ENCODE peak calls at places on chromosomes 3 and 15, in seven cellular contexts. V is colonic mucosa; E is non-pigmented ciliary epithelial cell; Z is dermis microvascular lymphatic vessel endothelial cell; J is Caki2; U is activated CD8-positive, alpha-beta memory T cell treated with anti-CD3 and anti-CD28 coated beads for 48 hours; B is AG10803. R is an unnamed sample.

GRCh38 chr3:170560717-170561382 is 25.0 kb downstream of the SLC7A14 start:
- DNase-seq in V (no peak), E (no peak), Z (no peak), J (no peak), U (no peak), B (no peak), R (no peak)

GRCh38 chr3:56185827-56186226 is 282.4 kb downstream of the ERC2 start:
- DNase-seq in V (no peak), E (no peak), Z (no peak), J (no peak), U (no peak), B (no peak), R (no peak)

GRCh38 chr15:60928987-60929386 is 300.1 kb downstream of the RORA start:
- DNase-seq in V (no peak), E (no peak), Z (no peak), J (no peak), U (no peak), B (no peak), R (no peak)

GRCh38 chr3:55434789-55435188 is 52.3 kb downstream of the WNT5A start:
- DNase-seq in V (peak), E (no peak), Z (no peak), J (no peak), U (no peak), B (no peak), R (no peak)

GRCh38 chr3:107272885-107273284 is 104.4 kb upstream of the CCDC54 start:
- DNase-seq in V (no peak), E (no peak), Z (no peak), J (no peak), U (no peak), B (no peak), R (no peak)

GRCh38 chr3:87069963-87070362 is 79.0 kb upstream of the VGLL3 start:
- DNase-seq in V (no peak), E (no peak), Z (no peak), J (no peak), U (no peak), B (no peak), R (no peak)

GRCh38 chr3:188439080-188439479 is 285.1 kb downstream of the LPP start:
- DNase-seq in V (no peak), E (no peak), Z (peak), J (no peak), U (no peak), B (no peak), R (no peak)

GRCh38 chr3:58173029-58173669 is 37.6 kb downstream of the DNASE1L3 start:
- DNase-seq in V (no peak), E (no peak), Z (peak), J (no peak), U (no peak), B (no peak), R (no peak)

GRCh38 chr3:52108302-52109232 is 45.7 kb downstream of the POC1A start:
- DNase-seq in V (no peak), E (no peak), Z (no peak), J (no peak), U (no peak), B (peak), R (no peak)

GRCh38 chr3:134339331-134339730 is 34.9 kb downstream of the AMOTL2 start:
- DNase-seq in V (no peak), E (no peak), Z (no peak), J (no peak), U (no peak), B (no peak), R (no peak)

GRCh38 chr3:72405943-72406585 is 442.2 kb downstream of the SHQ1 start:
- DNase-seq in V (no peak), E (no peak), Z (no peak), J (no peak), U (no peak), B (peak), R (no peak)

GRCh38 chr3:113166719-113167492 is 44.5 kb upstream of the BOC start:
- DNase-seq in V (no peak), E (peak), Z (no peak), J (no peak), U (no peak), B (peak), R (peak)

GRCh38 chr3:158107508-158108095 is 1.4 kb upstream of the SHOX2 start:
- DNase-seq in V (no peak), E (no peak), Z (no peak), J (no peak), U (no peak), B (no peak), R (peak)

GRCh38 chr3:94405258-94406035 is 342.6 kb downstream of the NSUN3 start:
- DNase-seq in V (no peak), E (no peak), Z (no peak), J (no peak), U (no peak), B (no peak), R (no peak)

GRCh38 chr15:98727115-98728040 is 79.0 kb downstream of the IGF1R start:
- DNase-seq in V (peak), E (peak), Z (peak), J (peak), U (no peak), B (peak), R (no peak)

GRCh38 chr15:40511472-40512133 is 40.8 kb downstream of the CHST14 start:
- DNase-seq in V (peak), E (no peak), Z (no peak), J (peak), U (no peak), B (peak), R (no peak)

R was measured in NCI-H1048.